ENCODE peak calls at places on chromosomes 4 and X, in nine cellular contexts. O is iPS-NIHi11; B is left ventricle myocardium inferior; Y is EH; X is left cardiac atrium; P is epithelial cell of prostate; H is stimulated activated CD8-positive, alpha-beta memory T cell treated with anti-CD3 and anti-CD28 coated beads, Interleukin-2, amount 100 ng/mL, for 48 hours; K is H9; S is Caki2. L is an unnamed sample.

GRCh38 chr4:149145803-149146202 is 669.8 kb downstream of the IQCM start:
- DNase-seq in Y (peak; percentile 75), O (no peak), X (no peak), S (no peak), K (no peak), P (peak; percentile 6), B (no peak), H (no peak), L (no peak)

GRCh38 chr4:53645108-53645507 is 53.8 kb upstream of the LNX1 start:
- DNase-seq in K (no peak), O (no peak), S (no peak), H (no peak), P (no peak), X (no peak), B (no peak), Y (no peak), L (no peak)

GRCh38 chr4:98148856-98149255 is 5.6 kb upstream of the STPG2 start:
- DNase-seq in O (no peak), H (no peak), P (no peak), X (no peak), Y (peak; percentile 4), B (no peak), S (no peak), K (no peak), L (no peak)

GRCh38 chrX:24733111-24733510 is 39.4 kb downstream of the POLA1 start:
- DNase-seq in H (no peak), X (no peak), B (no peak), P (no peak), S (no peak), O (no peak), K (no peak), Y (no peak), L (no peak)

GRCh38 chr4:102625232-102625930 is 124.2 kb downstream of the NFKB1 start:
- DNase-seq in Y (peak; percentile 57), H (no peak), S (no peak), O (no peak), P (no peak), K (peak; percentile 64), X (peak; percentile 50), B (peak; percentile 31), L (peak; percentile 30)

GRCh38 chrX:53223068-53223693 is 1.8 kb downstream of the KDM5C start:
- DNase-seq in Y (peak; percentile 15), H (no peak), B (no peak), O (no peak), K (no peak), S (no peak), P (no peak), X (no peak), L (no peak)

GRCh38 chrX:8726031-8726652 is 5.8 kb downstream of the ANOS1 start:
- DNase-seq in H (no peak), X (no peak), B (no peak), Y (peak; percentile 44), S (peak; percentile 47), K (no peak), O (no peak), P (peak; percentile 14), L (no peak)

GRCh38 chrX:129636175-129636681 is 18.5 kb downstream of the APLN start:
- DNase-seq in B (no peak), Y (no peak), X (no peak), H (no peak), K (no peak), P (no peak), S (no peak), O (no peak), L (no peak)

GRCh38 chr4:140257461-140258305 is 103.7 kb upstream of the MAML3 start:
- DNase-seq in P (no peak), X (no peak), O (no peak), S (no peak), K (no peak), Y (peak; percentile 68), H (no peak), B (no peak), L (no peak)

GRCh38 chr4:13483142-13484044 is 747 bp downstream of the RAB28 start:
- DNase-seq in X (peak; percentile 56), H (no peak), B (no peak), K (peak; percentile 66), O (peak; percentile 46), P (no peak), Y (peak; percentile 83), S (peak; percentile 60), L (peak; percentile 42)

GRCh38 chr4:156396534-156396933 is 442.9 kb upstream of the CTSO start:
- DNase-seq in S (no peak), X (no peak), B (no peak), Y (no peak), H (no peak), P (no peak), K (no peak), O (no peak), L (no peak)

GRCh38 chr4:82851902-82852750 is 38.8 kb downstream of the SEC31A start:
- DNase-seq in O (peak; percentile 12), H (no peak), X (no peak), P (no peak), B (no peak), S (no peak), Y (peak; percentile 44), K (no peak), L (peak; percentile 7)

GRCh38 chrX:84165716-84166115 is 22.3 kb downstream of the RPS6KA6 start:
- DNase-seq in K (no peak), B (no peak), O (no peak), P (no peak), X (no peak), H (no peak), Y (no peak), S (no peak), L (no peak)

GRCh38 chrX:370244-370962 is 16.3 kb downstream of the PPP2R3B start:
- DNase-seq in P (no peak), K (no peak), S (no peak), Y (no peak), O (no peak), B (peak; percentile 53), X (no peak), H (no peak), L (no peak)

GRCh38 chrX:1598021-1598875 is 6.8 kb downstream of the AKAP17A start:
- DNase-seq in S (no peak), Y (no peak), H (no peak), O (no peak), B (no peak), K (no peak), P (no peak), X (no peak), L (no peak)

GRCh38 chr4:135269125-135269772 is 1067.7 kb upstream of the PABPC4L start:
- DNase-seq in B (no peak), K (no peak), S (peak; percentile 21), O (no peak), H (no peak), P (no peak), X (no peak), Y (no peak), L (no peak)

GRCh38 chr4:140044314-140044991 is 109.5 kb downstream of the MAML3 start:
- DNase-seq in P (no peak), O (no peak), H (no peak), X (no peak), B (no peak), K (no peak), S (no peak), Y (no peak), L (no peak)

GRCh38 chr4:153115322-153116100 is 88.7 kb upstream of the TRIM2 start:
- DNase-seq in H (peak; percentile 50), K (no peak), P (peak; percentile 41), X (no peak), O (no peak), S (peak; percentile 81), Y (peak; percentile 88), B (no peak), L (no peak)

GRCh38 chr4:5460106-5460801 is 248.1 kb downstream of the EVC2 start:
- DNase-seq in X (no peak), B (peak; percentile 23), Y (peak; percentile 47), O (peak; percentile 76), H (peak; percentile 2), P (no peak), S (no peak), K (peak; percentile 67), L (peak; percentile 60)

GRCh38 chr4:37664696-37665095 is 21.5 kb downstream of the RELL1 start:
- DNase-seq in P (no peak), K (no peak), O (no peak), X (no peak), S (no peak), B (no peak), H (no peak), Y (no peak), L (no peak)

GRCh38 chr4:53942712-53943111 is 121.7 kb downstream of the CHIC2 start:
- DNase-seq in H (no peak), P (no peak), B (no peak), Y (no peak), K (no peak), O (no peak), S (no peak), X (no peak), L (no peak)

GRCh38 chr4:26885912-26886274 is 25.3 kb downstream of the STIM2 start:
- DNase-seq in P (no peak), Y (no peak), O (no peak), X (no peak), B (no peak), S (no peak), H (no peak), K (no peak), L (no peak)

GRCh38 chr4:82458729-82459128 is 28.3 kb downstream of the ENOPH1 start:
- DNase-seq in K (no peak), B (no peak), O (no peak), H (no peak), P (no peak), Y (no peak), X (no peak), S (no peak), L (no peak)

GRCh38 chr4:115126487-115126886 is 13.1 kb upstream of the NDST4 start:
- DNase-seq in S (no peak), P (no peak), H (no peak), Y (no peak), X (no peak), K (no peak), B (no peak), O (no peak), L (no peak)

GRCh38 chrX:119606508-119607389 is 525 bp upstream of the NKRF start:
- DNase-seq in S (no peak), K (no peak), Y (peak; percentile 91), P (no peak), X (no peak), B (no peak), H (no peak), O (no peak), L (no peak)

GRCh38 chr4:52780206-52780605 is 29.0 kb upstream of the ERVMER34-1 start:
- DNase-seq in B (peak; percentile 34), S (no peak), Y (peak; percentile 48), K (no peak), H (no peak), P (peak; percentile 22), O (no peak), X (peak; percentile 39), L (no peak)

GRCh38 chr4:109945056-109945455 is 32.4 kb downstream of the EGF start:
- DNase-seq in X (no peak), H (peak; percentile 34), O (no peak), Y (no peak), S (no peak), P (peak; percentile 55), K (no peak), B (no peak), L (no peak)

GRCh38 chr4:107747748-107748486 is 27.9 kb upstream of the PAPSS1 start:
- DNase-seq in X (no peak), Y (no peak), H (no peak), K (no peak), P (no peak), B (no peak), O (peak; percentile 13), S (no peak), L (no peak)